ENCODE peak calls at places on chromosomes 1 and 21, in four cellular contexts. A, J, I and P are unnamed samples.
A peak's percentile ranks its signal among the peaks of the same experiment; 100 is the strongest.

GRCh38 chr1:214833357-214833756 is 230.4 kb downstream of the CENPF start:
- DNase-seq in A (peak; percentile 83), J (no peak), I (no peak), P (no peak)

GRCh38 chr21:33374080-33374873 is 28.9 kb upstream of the IFNGR2 start:
- DNase-seq in I (no peak), A (peak; percentile 58), J (peak; percentile 33), P (no peak)

GRCh38 chr1:180631197-180631765 is 541 bp upstream of the XPR1 start:
- DNase-seq in J (no peak), A (no peak), I (no peak), P (no peak)

GRCh38 chr1:3019007-3019515 is 2.2 kb upstream of the ACTRT2 start:
- DNase-seq in J (no peak), I (no peak), A (no peak), P (no peak)

GRCh38 chr1:113929750-113930498 is 800 bp downstream of the HIPK1 start:
- DNase-seq in A (peak; percentile 17), I (peak; percentile 57), J (peak; percentile 25), P (peak; percentile 42)

GRCh38 chr1:168907053-168907452 is 178.0 kb upstream of the DPT start:
- DNase-seq in I (peak; percentile 50), J (no peak), A (no peak), P (no peak)

GRCh38 chr1:204672069-204672468 is 13.5 kb downstream of the LRRN2 start:
- DNase-seq in I (no peak), A (no peak), J (no peak), P (no peak)

GRCh38 chr1:228434674-228435073 is 18.0 kb upstream of the TRIM17 start:
- DNase-seq in A (no peak), J (no peak), I (no peak), P (no peak)

GRCh38 chr1:84975035-84975434 is 21.9 kb downstream of the MCOLN2 start:
- DNase-seq in I (no peak), A (no peak), J (no peak), P (no peak)

GRCh38 chr1:77282866-77283539 is 1.2 kb downstream of the AK5 start:
- DNase-seq in A (peak; percentile 5), I (no peak), J (no peak), P (no peak)

GRCh38 chr21:44084496-44085241 is 22.5 kb upstream of the PWP2 start:
- DNase-seq in I (no peak), A (no peak), J (no peak), P (peak; percentile 54)

GRCh38 chr1:185861630-185862029 is 127.4 kb downstream of the HMCN1 start:
- DNase-seq in A (peak; percentile 59), I (no peak), J (no peak), P (no peak)

GRCh38 chr1:109769335-109770078 is 5.8 kb upstream of the EPS8L3 start:
- DNase-seq in I (peak; percentile 34), A (peak; percentile 95), J (no peak), P (no peak)

GRCh38 chr1:91774520-91775203 is 111.3 kb downstream of the TGFBR3 start:
- DNase-seq in A (peak; percentile 89), J (no peak), I (no peak), P (no peak)

GRCh38 chr21:31360717-31361116 is 16.7 kb upstream of the TIAM1 start:
- DNase-seq in A (no peak), J (no peak), I (no peak), P (no peak)

GRCh38 chr1:205338011-205338410 is 16.5 kb upstream of the NUAK2 start:
- DNase-seq in J (no peak), I (no peak), A (no peak), P (no peak)

GRCh38 chr1:223462047-223462446 is 68.8 kb downstream of the CCDC185 start:
- DNase-seq in A (no peak), I (no peak), J (no peak), P (no peak)

GRCh38 chr1:171738921-171739320 is 2.9 kb downstream of the VAMP4 start:
- DNase-seq in I (no peak), J (no peak), A (peak; percentile 19), P (no peak)

GRCh38 chr1:54581621-54582035 is 33.6 kb downstream of the ACOT11 start:
- DNase-seq in A (peak; percentile 71), I (peak; percentile 85), J (peak; percentile 11), P (peak; percentile 73)

GRCh38 chr1:216173315-216173714 is 249.9 kb downstream of the USH2A start:
- DNase-seq in A (peak; percentile 52), J (no peak), I (no peak), P (no peak)

GRCh38 chr1:173869108-173869359 is 854 bp downstream of the ZBTB37 start:
- DNase-seq in I (no peak), A (no peak), J (no peak), P (no peak)

GRCh38 chr1:28642056-28642846 is 616 bp downstream of the TAF12 start:
- DNase-seq in A (peak; percentile 6), I (no peak), J (peak; percentile 25), P (no peak)

GRCh38 chr1:14946567-14947285 is 206.8 kb upstream of the TMEM51 start:
- DNase-seq in A (peak; percentile 86), I (no peak), J (no peak), P (no peak)

GRCh38 chr21:44753357-44753756 is 42.0 kb upstream of the TSPEAR start:
- DNase-seq in A (no peak), J (no peak), I (no peak), P (no peak)

GRCh38 chr1:211741799-211742198 is 66.4 kb upstream of the NEK2 start:
- DNase-seq in I (no peak), A (no peak), J (no peak), P (no peak)

GRCh38 chr1:24892188-24893153 is 37.6 kb downstream of the RUNX3 start:
- DNase-seq in J (no peak), I (no peak), A (no peak), P (no peak)

GRCh38 chr21:43925609-43926008 is 60.6 kb downstream of the AGPAT3 start:
- DNase-seq in A (no peak), J (no peak), I (no peak), P (no peak)

GRCh38 chr1:48492392-48492791 is 20.4 kb upstream of the SPATA6 start:
- DNase-seq in J (no peak), A (no peak), I (no peak), P (no peak)

GRCh38 chr1:240486596-240486995 is 125.4 kb downstream of the GREM2 start:
- DNase-seq in I (no peak), A (no peak), J (no peak), P (no peak)

GRCh38 chr21:40615503-40616376 is 231.2 kb downstream of the DSCAM start:
- DNase-seq in J (no peak), A (no peak), I (no peak), P (no peak)

GRCh38 chr1:53604291-53604919 is 134.6 kb downstream of the GLIS1 start:
- DNase-seq in A (no peak), I (no peak), J (no peak), P (no peak)

GRCh38 chr1:38183094-38183493 is 136.5 kb upstream of the POU3F1 start:
- DNase-seq in J (no peak), A (no peak), I (no peak), P (no peak)

GRCh38 chr1:27789511-27790154 is 16.6 kb downstream of the STX12 start:
- DNase-seq in I (no peak), J (no peak), A (peak; percentile 57), P (no peak)

GRCh38 chr1:30829889-30830288 is 72.3 kb upstream of the LAPTM5 start:
- DNase-seq in I (no peak), J (no peak), A (no peak), P (no peak)

GRCh38 chr1:7703321-7704213 is 67.5 kb upstream of the VAMP3 start:
- DNase-seq in I (no peak), J (no peak), A (no peak), P (no peak)

GRCh38 chr1:232571523-232571922 is 58.4 kb downstream of the SIPA1L2 start:
- DNase-seq in A (peak; percentile 35), I (no peak), J (no peak), P (no peak)

GRCh38 chr1:88404582-88404981 is 279.5 kb upstream of the PKN2 start:
- DNase-seq in I (no peak), A (no peak), J (no peak), P (no peak)

GRCh38 chr21:45562401-45562800 is 20.2 kb upstream of the SLC19A1 start:
- DNase-seq in A (peak; percentile 35), J (no peak), I (no peak), P (peak; percentile 43)

GRCh38 chr1:24586970-24587820 is 31.3 kb downstream of the NCMAP start:
- DNase-seq in A (peak; percentile 63), I (no peak), J (peak; percentile 49), P (no peak)

GRCh38 chr1:156051011-156051725 is 2.4 kb downstream of the UBQLN4 start:
- DNase-seq in J (no peak), I (no peak), A (no peak), P (no peak)
- TF ChIP-seq CTCF in J (no peak), I (no peak), A (no peak), P (no peak)

GRCh38 chr1:198935371-198935921 is 296.6 kb downstream of the PTPRC start:
- DNase-seq in J (peak; percentile 25), I (peak; percentile 56), A (peak; percentile 98), P (peak; percentile 90)

GRCh38 chr1:198936371-198937083 is 297.7 kb downstream of the PTPRC start:
- DNase-seq in J (no peak), A (peak; percentile 36), I (no peak), P (peak; percentile 58)

GRCh38 chr1:198939946-198940345 is 301.1 kb downstream of the PTPRC start:
- DNase-seq in A (no peak), I (no peak), J (no peak), P (no peak)

GRCh38 chr1:198939286-198939685 is 300.4 kb downstream of the PTPRC start:
- DNase-seq in J (no peak), A (no peak), I (no peak), P (no peak)

GRCh38 chr1:198937231-198938031 is 298.6 kb downstream of the PTPRC start:
- DNase-seq in A (peak; percentile 95), J (peak; percentile 68), I (no peak), P (peak; percentile 84)
- TF ChIP-seq POLR2A in A (peak; percentile 95), J (peak; percentile 27), I (no peak), P (no peak)

GRCh38 chr1:203216274-203217138 is 13.0 kb downstream of the CHIT1 start:
- DNase-seq in J (peak; percentile 60), I (no peak), A (peak; percentile 64), P (peak; percentile 45)
- H3K4me3 ChIP-seq in J (no peak overlapping the region), I (no peak overlapping the region), A (no peak overlapping the region), P (no peak overlapping the region)

DNA sequence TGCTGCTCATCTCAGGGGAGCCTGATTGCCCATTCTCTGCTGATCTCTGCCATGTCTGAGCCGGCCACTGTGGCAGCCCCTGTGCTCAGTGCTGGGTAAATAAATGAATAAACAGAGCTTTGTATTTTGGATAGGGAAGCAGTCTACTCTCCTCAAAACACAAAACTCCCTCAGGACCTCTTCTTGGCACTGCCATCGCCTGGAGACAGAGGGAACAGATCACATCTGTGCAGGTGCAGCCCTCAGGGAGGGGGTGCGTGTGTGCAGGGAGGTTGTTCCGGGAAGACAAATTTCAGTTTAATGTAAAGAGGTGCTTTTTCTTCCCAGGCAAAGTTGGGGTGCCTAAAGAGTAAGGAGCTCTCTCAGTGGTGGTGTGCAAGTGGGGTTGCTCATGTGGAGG is 7.7 kb upstream of the FAM167B start:
- DNase-seq in I (no peak), A (no peak), J (no peak), P (no peak)
- TF ChIP-seq CTCF in I (no peak), A (no peak), J (no peak), P (no peak)